ENCODE peak calls at places on chromosome 18, in nine cellular contexts. K, Q, V, N, I, F, Y, R and Z are unnamed samples.

GRCh38 chr18:44771957-44772917 is 91.5 kb downstream of the SETBP1 start:
- DNase-seq in Y (peak), Q (no peak), R (no peak), V (no peak), K (no peak), I (peak), F (no peak), N (no peak), Z (no peak)

GRCh38 chr18:6370886-6371635 is 43.6 kb downstream of the L3MBTL4 start:
- DNase-seq in Y (peak), N (no peak), Q (no peak), R (peak), V (no peak), K (no peak), I (no peak), F (no peak), Z (no peak)

GRCh38 chr18:43826215-43826614 is 548.9 kb upstream of the SYT4 start:
- DNase-seq in F (no peak), I (no peak), K (no peak), Y (no peak), V (no peak), R (no peak), N (no peak), Q (no peak), Z (no peak)

GRCh38 chr18:78986018-78986481 is 6.4 kb downstream of the SALL3 start:
- DNase-seq in N (peak), F (no peak), Y (no peak), V (no peak), K (no peak), Q (no peak), R (peak), I (no peak), Z (peak)

GRCh38 chr18:3454365-3455089 is 4.6 kb downstream of the TGIF1 start:
- DNase-seq in R (peak), Y (no peak), K (no peak), F (peak), Q (no peak), N (no peak), V (peak), I (no peak), Z (peak)

GRCh38 chr18:44636241-44636640 is 44.4 kb upstream of the SETBP1 start:
- DNase-seq in Q (no peak), R (no peak), N (no peak), I (no peak), Y (no peak), F (no peak), V (no peak), K (no peak), Z (no peak)

GRCh38 chr18:35982404-35983114 is 10.1 kb downstream of the RMP24 start:
- DNase-seq in I (no peak), Y (no peak), N (no peak), K (no peak), R (no peak), V (peak), F (no peak), Q (no peak), Z (no peak)

GRCh38 chr18:35949903-35950627 is 22.4 kb upstream of the RMP24 start:
- DNase-seq in K (peak), N (peak), F (peak), I (peak), Q (no peak), R (peak), Y (peak), V (peak), Z (peak)

GRCh38 chr18:28080876-28081300 is 96.0 kb downstream of the CDH2 start:
- DNase-seq in V (no peak), I (no peak), K (no peak), F (no peak), N (no peak), R (no peak), Q (no peak), Y (no peak), Z (no peak)

GRCh38 chr18:48476550-48476917 is 62.3 kb upstream of the CTIF start:
- DNase-seq in R (no peak), F (no peak), I (no peak), N (no peak), Y (no peak), Q (no peak), K (no peak), V (no peak), Z (no peak)

GRCh38 chr18:48472610-48473009 is 63.4 kb upstream of the ZBTB7C start:
- DNase-seq in R (no peak), Q (no peak), V (no peak), N (no peak), Y (no peak), I (no peak), K (no peak), F (no peak), Z (no peak)

GRCh38 chr18:48477353-48477752 is 61.5 kb upstream of the CTIF start:
- DNase-seq in Y (no peak), Q (no peak), V (no peak), F (no peak), K (no peak), I (no peak), N (no peak), R (no peak), Z (no peak)

GRCh38 chr18:48473816-48474215 is 64.6 kb upstream of the ZBTB7C start:
- DNase-seq in Y (no peak), N (no peak), K (no peak), V (no peak), I (no peak), Q (no peak), R (no peak), F (no peak), Z (no peak)

GRCh38 chr18:48475635-48476549 is 62.9 kb upstream of the CTIF start:
- DNase-seq in I (no peak), Y (peak), N (peak), V (peak), K (no peak), F (peak), R (peak), Q (peak), Z (peak)
- TF ChIP-seq CTCF in I (peak), Y (no peak), N (peak), V (peak), K (peak), F (peak), R (peak), Q (peak), Z (peak)

DNA sequence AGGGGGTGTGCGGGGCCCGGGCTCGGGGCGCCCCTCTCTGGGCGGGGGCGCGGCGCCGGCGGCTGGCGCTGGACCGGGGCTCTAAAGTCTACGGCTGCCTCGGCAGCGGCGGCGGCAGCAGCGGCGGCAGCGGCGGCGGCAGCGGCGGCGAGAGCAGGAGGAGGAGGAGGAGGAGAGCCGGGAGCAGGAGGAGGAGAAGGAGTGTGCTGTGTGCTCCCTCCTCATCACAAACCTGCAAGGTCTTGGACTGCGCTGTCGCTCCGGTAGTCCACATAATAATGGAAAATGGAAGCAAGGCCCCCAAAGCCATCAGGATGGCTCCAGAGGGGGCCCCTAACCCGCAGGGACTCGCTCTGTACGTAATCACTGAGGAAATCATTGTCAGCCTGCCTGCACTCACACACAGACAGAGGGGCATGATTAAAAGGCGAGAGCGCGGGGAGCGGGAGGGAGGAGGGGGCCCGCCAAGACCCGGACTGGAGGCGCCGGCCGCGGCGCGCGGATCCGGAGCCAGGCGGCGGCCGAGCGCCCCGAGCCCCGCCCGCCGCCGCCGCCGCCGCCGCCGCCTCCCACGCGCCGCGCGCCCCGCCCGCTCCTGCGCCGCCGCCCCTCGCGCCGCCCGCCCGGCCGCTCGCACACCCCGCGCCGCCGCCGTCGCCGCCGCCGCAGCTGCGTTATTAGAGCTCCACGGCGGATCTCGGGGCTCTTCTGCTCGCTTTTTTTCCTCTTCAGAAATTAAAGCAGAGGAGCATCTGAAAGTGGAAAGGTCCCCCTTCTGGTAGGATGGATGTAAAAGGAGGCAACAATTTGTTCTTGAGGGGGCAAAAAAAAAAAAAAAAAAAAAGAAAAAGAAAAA is at the start of gene ZNF521:
- DNase-seq in N (no peak), Q (no peak), R (peak), F (peak), K (peak), I (peak), Y (peak), V (peak), Z (peak)
- TF ChIP-seq CTCF in N (no peak), Q (peak), R (no peak), F (peak), K (no peak), I (no peak), Y (no peak), V (peak), Z (no peak)

DNA sequence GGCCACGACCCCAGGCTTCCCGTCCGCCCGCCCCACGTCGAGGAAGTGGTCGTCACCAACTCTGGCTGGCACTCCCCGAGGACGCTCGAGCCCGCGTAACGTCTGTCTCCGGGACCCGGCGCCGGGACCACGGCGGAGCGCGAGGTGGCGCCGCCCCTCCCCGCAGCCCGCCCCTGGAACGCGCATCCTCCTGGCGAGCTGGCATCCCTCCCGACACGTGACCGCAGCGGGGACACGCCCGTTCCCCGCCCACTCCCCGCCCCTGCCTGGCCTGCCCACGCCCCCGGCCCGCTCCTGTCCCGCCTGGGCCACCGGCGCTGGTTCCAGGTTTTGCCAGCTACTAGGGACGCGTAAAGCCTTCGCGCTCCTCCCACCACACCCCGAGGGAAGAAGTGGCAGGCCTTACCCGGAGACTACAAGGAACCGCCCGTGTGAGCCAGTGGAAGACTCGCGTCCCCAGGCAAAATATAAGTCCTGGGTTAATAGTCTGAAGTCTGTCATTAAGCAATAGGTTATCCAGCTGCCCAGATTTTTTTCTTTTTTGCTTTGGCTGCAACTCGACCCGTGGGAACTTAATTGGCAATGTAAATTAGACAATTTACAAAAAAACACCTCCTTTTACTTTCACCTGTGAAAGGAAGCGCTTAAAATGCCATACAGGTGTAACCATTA is at the start of gene OSBPL1A:
- DNase-seq in R (peak), N (peak), K (peak), F (peak), I (peak), V (peak), Q (no peak), Y (peak), Z (peak)
- TF ChIP-seq CTCF in R (no peak), N (no peak), K (no peak), F (no peak), I (no peak), V (no peak), Q (no peak), Y (no peak), Z (no peak)

GRCh38 chr18:618618-619017 is 21.8 kb downstream of the CLUL1 start:
- DNase-seq in K (no peak), Q (no peak), F (no peak), R (no peak), I (no peak), N (no peak), Y (no peak), V (no peak), Z (no peak)

GRCh38 chr18:615773-616172 is 19.0 kb downstream of the CLUL1 start:
- DNase-seq in R (no peak), Y (peak), K (no peak), N (no peak), Q (no peak), I (peak), V (no peak), F (no peak), Z (no peak)

GRCh38 chr18:617970-618504 is 21.2 kb downstream of the CLUL1 start:
- DNase-seq in R (no peak), N (no peak), Q (no peak), K (no peak), I (no peak), F (no peak), Y (no peak), V (no peak), Z (no peak)

GRCh38 chr18:614980-615607 is 18.3 kb downstream of the CLUL1 start:
- DNase-seq in N (no peak), Y (no peak), R (no peak), F (no peak), Q (no peak), V (peak), K (no peak), I (no peak), Z (no peak)

DNA sequence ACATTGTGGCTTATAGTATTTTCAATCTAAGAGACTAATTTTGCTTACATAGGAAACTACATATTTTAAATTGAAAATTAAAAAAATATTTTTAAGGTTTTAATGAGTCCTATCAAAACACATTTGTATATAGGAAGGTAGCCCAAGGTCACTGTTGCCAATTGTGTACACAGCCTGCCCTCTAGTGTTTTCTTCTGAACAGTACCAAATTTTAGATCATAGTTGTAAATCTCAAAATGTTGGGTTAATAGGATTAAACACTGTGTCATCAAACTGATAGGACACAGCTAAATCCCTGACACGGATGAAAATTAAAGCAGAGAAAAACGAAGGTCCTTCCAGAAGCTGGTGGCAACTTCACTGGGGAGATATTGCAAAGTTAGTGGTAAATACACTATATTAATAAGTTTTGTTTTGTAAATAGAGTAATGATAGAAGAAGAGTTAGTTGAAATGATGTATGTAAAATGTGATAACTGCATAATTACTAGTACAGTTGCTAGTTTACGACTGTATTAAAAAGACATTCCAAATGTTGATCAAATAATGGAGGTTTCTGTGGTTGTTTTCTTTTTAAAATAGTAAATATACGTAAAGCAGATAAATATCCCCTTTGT is 19.7 kb downstream of the CLUL1 start:
- DNase-seq in F (no peak), V (peak), K (no peak), Y (no peak), R (peak), N (peak), Q (peak), I (no peak), Z (no peak)
- TF ChIP-seq CTCF in F (peak), V (peak), K (peak), Y (no peak), R (no peak), N (peak), Q (peak), I (peak), Z (peak)

DNA sequence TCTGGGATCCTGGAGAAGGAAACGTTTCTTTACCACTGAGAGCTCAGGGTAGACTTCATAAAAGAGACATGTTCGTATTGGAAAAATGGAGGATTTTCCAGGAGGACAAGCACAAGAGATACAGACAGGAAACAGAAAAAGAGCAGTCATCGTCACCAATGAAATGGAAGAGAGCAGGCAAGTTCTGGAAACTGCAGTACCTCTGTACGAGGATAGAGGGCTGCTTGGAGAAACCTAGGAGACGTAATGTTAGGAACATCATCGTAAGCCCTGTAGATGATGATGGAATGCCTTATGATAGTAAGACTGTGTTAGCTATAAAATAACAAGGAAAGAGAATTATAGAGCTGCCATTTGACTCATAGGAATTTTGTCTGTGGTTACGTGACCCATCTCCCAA is 121.1 kb upstream of the KLHL14 start:
- DNase-seq in V (no peak), R (no peak), Q (no peak), F (no peak), K (no peak), Y (no peak), N (peak), I (no peak), Z (no peak)
- TF ChIP-seq CTCF in V (peak), R (no peak), Q (peak), F (no peak), K (no peak), Y (no peak), N (no peak), I (no peak), Z (peak)